ENCODE peak calls at places on chromosomes 3 and 15, in nine cellular contexts. N is NCI-H460; D is HFF-Myc; Z is SHP77 treated with DMSO at 0.1 percent for 48 hours; T is RPMI7951; R is heart right ventricle; M is Jurkat, Clone E6-1; J is iPS-NIHi11; V is tibial artery. F is an unnamed sample.

GRCh38 chr15:45100884-45101622 is 12.9 kb downstream of the DUOX2 start:
- DNase-seq in N (no peak), D (no peak), Z (no peak), T (no peak), R (no peak), M (no peak), J (peak), V (no peak), F (no peak)

GRCh38 chr3:143311096-143311495 is 191.5 kb downstream of the CHST2 start:
- DNase-seq in N (no peak), D (no peak), Z (no peak), T (peak), R (no peak), M (no peak), J (no peak), V (no peak), F (no peak)

GRCh38 chr15:39908186-39908585 is 11.9 kb downstream of the GPR176 start:
- DNase-seq in N (no peak), D (peak), Z (no peak), T (peak), R (no peak), M (no peak), J (no peak), V (no peak), F (no peak)

GRCh38 chr3:40572588-40572987 is 47.8 kb downstream of the ZNF621 start:
- DNase-seq in N (no peak), D (no peak), Z (no peak), T (no peak), R (no peak), M (no peak), J (no peak), V (no peak), F (no peak)

GRCh38 chr3:161851941-161852566 is 355.4 kb downstream of the OTOL1 start:
- DNase-seq in N (peak), D (peak), Z (no peak), T (peak), R (peak), M (peak), J (peak), V (peak), F (peak)

GRCh38 chr15:51966192-51966591 is 5.4 kb downstream of the LEO1 start:
- DNase-seq in N (no peak), D (no peak), Z (no peak), T (no peak), R (no peak), M (no peak), J (no peak), V (no peak), F (no peak)

GRCh38 chr15:35669457-35670045 is 123.6 kb upstream of the DPH6 start:
- DNase-seq in N (no peak), D (no peak), Z (no peak), T (no peak), R (no peak), M (no peak), J (no peak), V (no peak), F (no peak)

GRCh38 chr15:66603301-66604179 is 37.7 kb upstream of the LCTL start:
- DNase-seq in N (peak), D (no peak), Z (no peak), T (peak), R (peak), M (peak), J (peak), V (peak), F (peak)

GRCh38 chr3:27358372-27358771 is 10.8 kb downstream of the NEK10 start:
- DNase-seq in N (no peak), D (no peak), Z (no peak), T (no peak), R (no peak), M (no peak), J (no peak), V (no peak), F (no peak)

GRCh38 chr3:98690876-98691275 is 72.3 kb upstream of the ST3GAL6 start:
- DNase-seq in N (no peak), D (no peak), Z (no peak), T (peak), R (no peak), M (no peak), J (no peak), V (no peak), F (no peak)

GRCh38 chr3:71510485-71510884 is 73.0 kb downstream of the FOXP1 start:
- DNase-seq in N (no peak), D (no peak), Z (no peak), T (peak), R (no peak), M (no peak), J (peak), V (no peak), F (no peak)

GRCh38 chr3:49296781-49297420 is 19.9 kb upstream of the C3orf62 start:
- DNase-seq in N (no peak), D (no peak), Z (no peak), T (peak), R (peak), M (no peak), J (no peak), V (peak), F (no peak)

GRCh38 chr3:88117683-88118082 is 32.1 kb upstream of the C3orf38 start:
- DNase-seq in N (no peak), D (no peak), Z (no peak), T (no peak), R (no peak), M (no peak), J (no peak), V (no peak), F (no peak)

GRCh38 chr3:177836671-177837070 is 639.4 kb upstream of the TBL1XR1 start:
- DNase-seq in N (no peak), D (no peak), Z (no peak), T (peak), R (no peak), M (no peak), J (no peak), V (no peak), F (no peak)

GRCh38 chr3:125025647-125026046 is 30.1 kb downstream of the HEG1 start:
- DNase-seq in N (no peak), D (no peak), Z (no peak), T (no peak), R (no peak), M (no peak), J (no peak), V (no peak), F (no peak)

GRCh38 chr3:82050382-82050781 is 288.9 kb upstream of the GBE1 start:
- DNase-seq in N (no peak), D (no peak), Z (no peak), T (no peak), R (no peak), M (no peak), J (no peak), V (no peak), F (no peak)

GRCh38 chr3:139472380-139473010 is 3.8 kb downstream of the RBP2 start:
- DNase-seq in N (no peak), D (no peak), Z (no peak), T (no peak), R (no peak), M (no peak), J (no peak), V (no peak), F (no peak)

GRCh38 chr3:162270059-162270458 is 773.5 kb downstream of the OTOL1 start:
- DNase-seq in N (no peak), D (no peak), Z (no peak), T (no peak), R (no peak), M (no peak), J (no peak), V (no peak), F (no peak)

GRCh38 chr3:142777927-142778326 is 54.1 kb downstream of the TRPC1 start:
- DNase-seq in N (no peak), D (no peak), Z (no peak), T (no peak), R (no peak), M (no peak), J (no peak), V (no peak), F (no peak)

GRCh38 chr3:8095724-8096123 is 405.9 kb upstream of the LMCD1 start:
- DNase-seq in N (no peak), D (no peak), Z (no peak), T (peak), R (no peak), M (no peak), J (peak), V (no peak), F (no peak)

GRCh38 chr3:160616311-160616710 is 50.9 kb upstream of the KPNA4 start:
- DNase-seq in N (no peak), D (no peak), Z (no peak), T (no peak), R (no peak), M (no peak), J (no peak), V (no peak), F (no peak)

GRCh38 chr3:31772155-31772761 is 208.8 kb downstream of the OSBPL10 start:
- DNase-seq in N (no peak), D (no peak), Z (no peak), T (no peak), R (no peak), M (no peak), J (no peak), V (no peak), F (no peak)

GRCh38 chr3:171458857-171459129 is 1.4 kb downstream of the TNIK start:
- DNase-seq in N (no peak), D (no peak), Z (no peak), T (no peak), R (no peak), M (no peak), J (peak), V (no peak), F (no peak)